ENCODE peak calls at places on chromosomes 2 and 18, in six cellular contexts. One of them, this sample, is unnamed.

GRCh38 chr2:30869988-30870387 is 62.7 kb upstream of the CAPN13 start:
- DNase-seq in IMR-90: no peak
- DNase-seq in A549: no peak
- DNase-seq in pancreas: no peak
- DNase-seq in body of pancreas: no peak
- DNase-seq in spleen: no peak
- DNase-seq in this sample: no peak

GRCh38 chr2:171670655-171671054 is 16.6 kb upstream of the DYNC1I2 start:
- DNase-seq in IMR-90: peak; percentile 21
- DNase-seq in A549: no peak
- DNase-seq in pancreas: no peak
- DNase-seq in body of pancreas: no peak
- DNase-seq in spleen: no peak
- DNase-seq in this sample: no peak

GRCh38 chr2:119448427-119449141 is 16.9 kb downstream of the TMEM37 start:
- DNase-seq in IMR-90: no peak
- DNase-seq in A549: no peak
- DNase-seq in pancreas: no peak
- DNase-seq in body of pancreas: no peak
- DNase-seq in spleen: peak; percentile 36
- DNase-seq in this sample: no peak

GRCh38 chr18:75309564-75309963 is 99.0 kb downstream of the TSHZ1 start:
- DNase-seq in IMR-90: no peak
- DNase-seq in A549: no peak
- DNase-seq in pancreas: no peak
- DNase-seq in body of pancreas: no peak
- DNase-seq in spleen: no peak
- DNase-seq in this sample: no peak

GRCh38 chr2:170155022-170155722 is 22.8 kb upstream of the MYO3B start:
- DNase-seq in IMR-90: peak; percentile 60
- DNase-seq in A549: peak; percentile 42
- DNase-seq in pancreas: no peak
- DNase-seq in body of pancreas: no peak
- DNase-seq in spleen: no peak
- DNase-seq in this sample: no peak

GRCh38 chr2:35585972-35586371 is 769.6 kb upstream of the CRIM1 start:
- DNase-seq in IMR-90: no peak
- DNase-seq in A549: peak; percentile 19
- DNase-seq in pancreas: no peak
- DNase-seq in body of pancreas: no peak
- DNase-seq in spleen: no peak
- DNase-seq in this sample: no peak

GRCh38 chr2:121974919-121975654 is 219.6 kb downstream of the TSN start:
- DNase-seq in IMR-90: peak; percentile 71
- DNase-seq in A549: peak; percentile 72
- DNase-seq in pancreas: peak; percentile 33
- DNase-seq in body of pancreas: peak; percentile 58
- DNase-seq in spleen: no peak
- DNase-seq in this sample: no peak

GRCh38 chr2:53505814-53506213 is 261.8 kb upstream of the CHAC2 start:
- DNase-seq in IMR-90: peak; percentile 33
- DNase-seq in A549: no peak
- DNase-seq in pancreas: no peak
- DNase-seq in body of pancreas: no peak
- DNase-seq in spleen: no peak
- DNase-seq in this sample: no peak

GRCh38 chr2:113032737-113033136 is 19.9 kb downstream of the IL36B start:
- DNase-seq in IMR-90: no peak
- DNase-seq in A549: no peak
- DNase-seq in pancreas: no peak
- DNase-seq in body of pancreas: no peak
- DNase-seq in spleen: no peak
- DNase-seq in this sample: no peak

GRCh38 chr2:74441690-74442482 is at the start of gene RTKN:
- DNase-seq in IMR-90: no peak
- DNase-seq in A549: peak; percentile 24
- DNase-seq in pancreas: peak; percentile 81
- DNase-seq in body of pancreas: peak; percentile 83
- DNase-seq in spleen: peak; percentile 80
- DNase-seq in this sample: no peak

GRCh38 chr18:73060666-73061270 is 193.0 kb upstream of the NETO1 start:
- DNase-seq in IMR-90: no peak
- DNase-seq in A549: no peak
- DNase-seq in pancreas: no peak
- DNase-seq in body of pancreas: no peak
- DNase-seq in spleen: no peak
- DNase-seq in this sample: no peak

GRCh38 chr2:84881581-84882414 is 914 bp upstream of the TRABD2A start:
- DNase-seq in IMR-90: peak; percentile 85
- DNase-seq in A549: peak; percentile 86
- DNase-seq in pancreas: peak; percentile 70
- DNase-seq in body of pancreas: peak; percentile 78
- DNase-seq in spleen: peak; percentile 93
- DNase-seq in this sample: peak; percentile 85

GRCh38 chr2:120612931-120613330 is 122.7 kb upstream of the GLI2 start:
- DNase-seq in IMR-90: no peak
- DNase-seq in A549: no peak
- DNase-seq in pancreas: no peak
- DNase-seq in body of pancreas: no peak
- DNase-seq in spleen: no peak
- DNase-seq in this sample: no peak

GRCh38 chr2:121248766-121249343 is 36.1 kb downstream of the TFCP2L1 start:
- DNase-seq in IMR-90: no peak
- DNase-seq in A549: no peak
- DNase-seq in pancreas: no peak
- DNase-seq in body of pancreas: no peak
- DNase-seq in spleen: peak; percentile 56
- DNase-seq in this sample: no peak

GRCh38 chr2:98378901-98379300 is 32.6 kb downstream of the CNGA3 start:
- DNase-seq in IMR-90: peak; percentile 16
- DNase-seq in A549: no peak
- DNase-seq in pancreas: peak; percentile 27
- DNase-seq in body of pancreas: peak; percentile 39
- DNase-seq in spleen: no peak
- DNase-seq in this sample: peak; percentile 64

GRCh38 chr2:71460595-71461303 is 7.4 kb downstream of the DYSF start:
- DNase-seq in IMR-90: no peak
- DNase-seq in A549: peak; percentile 42
- DNase-seq in pancreas: no peak
- DNase-seq in body of pancreas: no peak
- DNase-seq in spleen: no peak
- DNase-seq in this sample: peak; percentile 59

GRCh38 chr2:96608459-96609455 is 29.4 kb downstream of the KANSL3 start:
- DNase-seq in IMR-90: peak; percentile 80
- DNase-seq in A549: peak; percentile 85
- DNase-seq in pancreas: no peak
- DNase-seq in body of pancreas: no peak
- DNase-seq in spleen: no peak
- DNase-seq in this sample: no peak

GRCh38 chr18:11728247-11728646 is 39.2 kb downstream of the GNAL start:
- DNase-seq in IMR-90: no peak
- DNase-seq in A549: peak; percentile 57
- DNase-seq in pancreas: no peak
- DNase-seq in body of pancreas: no peak
- DNase-seq in spleen: no peak
- DNase-seq in this sample: no peak

GRCh38 chr2:239589855-239590254 is 189.0 kb upstream of the HDAC4 start:
- DNase-seq in IMR-90: no peak
- DNase-seq in A549: no peak
- DNase-seq in pancreas: no peak
- DNase-seq in body of pancreas: no peak
- DNase-seq in spleen: peak; percentile 34
- DNase-seq in this sample: no peak

GRCh38 chr18:13184396-13184795 is 34.2 kb upstream of the LDLRAD4 start:
- DNase-seq in IMR-90: no peak
- DNase-seq in A549: no peak
- DNase-seq in pancreas: no peak
- DNase-seq in body of pancreas: no peak
- DNase-seq in spleen: no peak
- DNase-seq in this sample: no peak

GRCh38 chr18:28999711-29000110 is 822.8 kb upstream of the CDH2 start:
- DNase-seq in IMR-90: peak; percentile 59
- DNase-seq in A549: no peak
- DNase-seq in pancreas: no peak
- DNase-seq in body of pancreas: no peak
- DNase-seq in spleen: no peak
- DNase-seq in this sample: no peak

GRCh38 chr2:10493075-10493635 is 45.0 kb upstream of the ODC1 start:
- DNase-seq in IMR-90: no peak
- DNase-seq in A549: no peak
- DNase-seq in pancreas: no peak
- DNase-seq in body of pancreas: no peak
- DNase-seq in spleen: no peak
- DNase-seq in this sample: no peak
- H3K27ac ChIP-seq in IMR-90: no peak overlapping the region
- H3K27ac ChIP-seq in A549: peak overlapping the region; percentile 41
- H3K27ac ChIP-seq in pancreas: no peak overlapping the region
- H3K27ac ChIP-seq in body of pancreas: no peak overlapping the region
- H3K27ac ChIP-seq in spleen: no peak overlapping the region
- H3K27ac ChIP-seq in this sample: no peak overlapping the region

GRCh38 chr2:102927854-102928267 is 166.0 kb downstream of the TMEM182 start:
- DNase-seq in IMR-90: no peak
- DNase-seq in A549: no peak
- DNase-seq in pancreas: no peak
- DNase-seq in body of pancreas: no peak
- DNase-seq in spleen: no peak
- DNase-seq in this sample: no peak

GRCh38 chr2:102929721-102930120 is 167.9 kb downstream of the TMEM182 start:
- DNase-seq in IMR-90: no peak
- DNase-seq in A549: no peak
- DNase-seq in pancreas: no peak
- DNase-seq in body of pancreas: no peak
- DNase-seq in spleen: no peak
- DNase-seq in this sample: no peak

GRCh38 chr2:102925003-102925402 is 163.2 kb downstream of the TMEM182 start:
- DNase-seq in IMR-90: no peak
- DNase-seq in A549: no peak
- DNase-seq in pancreas: no peak
- DNase-seq in body of pancreas: no peak
- DNase-seq in spleen: no peak
- DNase-seq in this sample: no peak
- H3K4me3 ChIP-seq in IMR-90: no peak overlapping the region
- H3K4me3 ChIP-seq in A549: no peak overlapping the region
- H3K4me3 ChIP-seq in pancreas: no peak overlapping the region
- H3K4me3 ChIP-seq in body of pancreas: no peak overlapping the region
- H3K4me3 ChIP-seq in spleen: no peak overlapping the region
- H3K4me3 ChIP-seq in this sample: no peak overlapping the region

DNA sequence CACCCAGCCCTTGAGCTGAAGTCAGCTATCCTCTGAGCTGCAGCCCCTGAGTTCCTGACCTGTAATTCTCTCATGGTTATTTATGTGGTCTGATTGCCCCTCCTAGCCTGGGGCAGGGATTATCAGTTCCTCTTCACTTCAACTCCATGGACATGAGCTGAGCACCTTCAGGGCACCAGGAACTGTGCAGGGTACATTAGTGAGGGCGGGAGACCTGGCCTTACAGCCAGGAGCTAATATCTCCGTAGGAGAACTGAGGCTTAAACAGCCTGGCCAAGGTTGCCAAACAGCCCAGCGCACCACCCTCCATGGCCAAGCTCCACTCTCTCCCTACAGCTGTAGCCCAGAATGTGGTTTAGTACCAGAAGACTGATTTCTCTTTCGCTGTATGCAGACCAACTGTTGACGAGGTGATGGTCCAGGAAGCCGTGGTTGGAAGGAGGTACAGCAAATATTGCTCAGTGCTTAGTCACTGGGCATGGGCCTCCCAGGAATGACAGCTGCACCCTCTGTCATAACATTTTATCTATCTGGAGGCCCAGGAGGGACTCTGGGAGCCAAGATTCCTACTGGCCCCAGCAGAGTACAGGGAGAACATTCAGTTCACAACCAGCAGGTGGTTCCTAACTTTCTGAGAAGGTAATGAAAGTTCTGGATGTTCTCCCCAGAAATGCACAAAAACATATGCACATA is 228.7 kb upstream of the SIX2 start:
- DNase-seq in IMR-90: peak; percentile 95
- DNase-seq in A549: peak; percentile 84
- DNase-seq in pancreas: no peak
- DNase-seq in body of pancreas: no peak
- DNase-seq in spleen: no peak
- DNase-seq in this sample: peak; percentile 80
- TF ChIP-seq CTCF in IMR-90: peak; percentile 23
- TF ChIP-seq CTCF in A549: peak; percentile 27
- TF ChIP-seq CTCF in pancreas: no peak
- TF ChIP-seq CTCF in body of pancreas: no peak
- TF ChIP-seq CTCF in spleen: no peak
- TF ChIP-seq CTCF in this sample: no peak

GRCh38 chr18:64380117-64380516 is 231.2 kb upstream of the LINC00305 start:
- DNase-seq in IMR-90: no peak
- DNase-seq in A549: no peak
- DNase-seq in pancreas: no peak
- DNase-seq in body of pancreas: no peak
- DNase-seq in spleen: no peak
- DNase-seq in this sample: no peak

GRCh38 chr18:64379662-64380061 is 230.8 kb upstream of the LINC00305 start:
- DNase-seq in IMR-90: no peak
- DNase-seq in A549: no peak
- DNase-seq in pancreas: no peak
- DNase-seq in body of pancreas: no peak
- DNase-seq in spleen: no peak
- DNase-seq in this sample: no peak
- H3K27ac ChIP-seq in IMR-90: no peak overlapping the region
- H3K27ac ChIP-seq in A549: no peak overlapping the region
- H3K27ac ChIP-seq in pancreas: no peak overlapping the region
- H3K27ac ChIP-seq in body of pancreas: no peak overlapping the region
- H3K27ac ChIP-seq in spleen: peak overlapping the region; percentile 22
- H3K27ac ChIP-seq in this sample: no peak overlapping the region

GRCh38 chr2:202037086-202037485 is 3.4 kb downstream of the FZD7 start:
- DNase-seq in IMR-90: peak; percentile 63
- DNase-seq in A549: no peak
- DNase-seq in pancreas: no peak
- DNase-seq in body of pancreas: no peak
- DNase-seq in spleen: no peak
- DNase-seq in this sample: no peak

GRCh38 chr2:202038471-202039277 is 5.0 kb downstream of the FZD7 start:
- DNase-seq in IMR-90: peak; percentile 62
- DNase-seq in A549: peak; percentile 63
- DNase-seq in pancreas: no peak
- DNase-seq in body of pancreas: no peak
- DNase-seq in spleen: no peak
- DNase-seq in this sample: no peak

GRCh38 chr2:202035941-202036372 is 2.3 kb downstream of the FZD7 start:
- DNase-seq in IMR-90: peak; percentile 41
- DNase-seq in A549: no peak
- DNase-seq in pancreas: no peak
- DNase-seq in body of pancreas: no peak
- DNase-seq in spleen: peak; percentile 77
- DNase-seq in this sample: no peak

GRCh38 chr2:202035089-202035940 is 1.7 kb downstream of the FZD7 start:
- DNase-seq in IMR-90: peak; percentile 87
- DNase-seq in A549: no peak
- DNase-seq in pancreas: peak; percentile 28
- DNase-seq in body of pancreas: no peak
- DNase-seq in spleen: peak; percentile 83
- DNase-seq in this sample: no peak

DNA sequence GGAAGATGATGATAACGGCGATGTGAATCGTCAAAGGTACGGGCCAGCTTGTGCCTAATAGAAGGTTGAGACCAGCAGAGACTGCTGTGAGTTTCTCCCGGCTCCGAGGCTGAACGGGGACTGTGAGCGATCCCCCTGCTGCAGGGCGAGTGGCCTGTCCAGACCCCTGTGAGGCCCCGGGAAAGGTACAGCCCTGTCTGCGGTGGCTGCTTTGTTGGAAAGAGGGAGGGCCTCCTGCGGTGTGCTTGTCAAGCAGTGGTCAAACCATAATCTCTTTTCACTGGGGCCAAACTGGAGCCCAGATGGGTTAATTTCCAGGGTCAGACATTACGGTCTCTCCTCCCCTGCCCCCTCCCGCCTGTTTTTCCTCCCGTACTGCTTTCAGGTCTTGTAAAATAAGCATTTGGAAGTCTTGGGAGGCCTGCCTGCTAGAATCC is 3.0 kb downstream of the FZD7 start:
- DNase-seq in IMR-90: peak; percentile 35
- DNase-seq in A549: no peak
- DNase-seq in pancreas: no peak
- DNase-seq in body of pancreas: no peak
- DNase-seq in spleen: no peak
- DNase-seq in this sample: no peak
- H3K4me3 ChIP-seq in IMR-90: peak overlapping the region; percentile 94
- H3K4me3 ChIP-seq in A549: no peak overlapping the region
- H3K4me3 ChIP-seq in pancreas: no peak overlapping the region
- H3K4me3 ChIP-seq in body of pancreas: no peak overlapping the region
- H3K4me3 ChIP-seq in spleen: no peak overlapping the region
- H3K4me3 ChIP-seq in this sample: peak overlapping the region; percentile 66

This sample was measured in right atrium auricular region.